ENCODE peak calls at places on chromosomes 3 and 15, in five cellular contexts. One of them, this sample, is unnamed.

GRCh38 chr15:68603951-68604350 is 25.2 kb downstream of the CORO2B start:
- DNase-seq in GM12892: no peak
- DNase-seq in HepG2: no peak
- DNase-seq in H1: no peak
- DNase-seq in K562: no peak
- DNase-seq in this sample: no peak

GRCh38 chr3:140570602-140571001 is 107.3 kb upstream of the TRIM42 start:
- DNase-seq in GM12892: no peak
- DNase-seq in HepG2: no peak
- DNase-seq in H1: no peak
- DNase-seq in K562: no peak
- DNase-seq in this sample: no peak

GRCh38 chr3:51311055-51311454 is 74.0 kb upstream of the MANF start:
- DNase-seq in GM12892: peak; percentile 11
- DNase-seq in HepG2: peak; percentile 28
- DNase-seq in H1: no peak
- DNase-seq in K562: peak; percentile 11
- DNase-seq in this sample: peak; percentile 15

GRCh38 chr15:22989576-22990477 is 9.7 kb upstream of the CYFIP1 start:
- DNase-seq in GM12892: no peak
- DNase-seq in HepG2: no peak
- DNase-seq in H1: no peak
- DNase-seq in K562: no peak
- DNase-seq in this sample: no peak

GRCh38 chr15:100873029-100873677 is 6.5 kb upstream of the ALDH1A3 start:
- DNase-seq in GM12892: peak; percentile 34
- DNase-seq in HepG2: peak; percentile 70
- DNase-seq in H1: peak; percentile 74
- DNase-seq in K562: peak; percentile 62
- DNase-seq in this sample: peak; percentile 48

GRCh38 chr15:68311859-68312557 is 34.5 kb downstream of the FEM1B start:
- DNase-seq in GM12892: no peak
- DNase-seq in HepG2: no peak
- DNase-seq in H1: peak; percentile 33
- DNase-seq in K562: no peak
- DNase-seq in this sample: no peak

GRCh38 chr15:45199136-45199810 is 11.5 kb upstream of the SHF start:
- DNase-seq in GM12892: no peak
- DNase-seq in HepG2: peak; percentile 15
- DNase-seq in H1: no peak
- DNase-seq in K562: no peak
- DNase-seq in this sample: no peak

GRCh38 chr3:172751188-172751571 is 654 bp downstream of the ECT2 start:
- DNase-seq in GM12892: peak; percentile 6
- DNase-seq in HepG2: no peak
- DNase-seq in H1: no peak
- DNase-seq in K562: peak; percentile 21
- DNase-seq in this sample: no peak

GRCh38 chr15:59587085-59587826 is 24.3 kb upstream of the GCNT3 start:
- DNase-seq in GM12892: no peak
- DNase-seq in HepG2: no peak
- DNase-seq in H1: no peak
- DNase-seq in K562: no peak
- DNase-seq in this sample: no peak

GRCh38 chr3:67976683-67977082 is 322.3 kb upstream of the SUCLG2 start:
- DNase-seq in GM12892: no peak
- DNase-seq in HepG2: no peak
- DNase-seq in H1: no peak
- DNase-seq in K562: no peak
- DNase-seq in this sample: no peak

GRCh38 chr3:55482496-55483195 is 4.5 kb downstream of the WNT5A start:
- DNase-seq in GM12892: no peak
- DNase-seq in HepG2: no peak
- DNase-seq in H1: peak; percentile 76
- DNase-seq in K562: no peak
- DNase-seq in this sample: no peak

GRCh38 chr15:41894791-41895463 is 1.1 kb upstream of the SPTBN5 start:
- DNase-seq in GM12892: peak; percentile 95
- DNase-seq in HepG2: peak; percentile 35
- DNase-seq in H1: peak; percentile 57
- DNase-seq in K562: peak; percentile 71
- DNase-seq in this sample: peak; percentile 92

GRCh38 chr3:73781536-73781935 is 156.8 kb upstream of the PDZRN3 start:
- DNase-seq in GM12892: no peak
- DNase-seq in HepG2: no peak
- DNase-seq in H1: no peak
- DNase-seq in K562: no peak
- DNase-seq in this sample: no peak

GRCh38 chr15:39624806-39625205 is 43.9 kb downstream of the THBS1 start:
- DNase-seq in GM12892: no peak
- DNase-seq in HepG2: peak; percentile 50
- DNase-seq in H1: no peak
- DNase-seq in K562: no peak
- DNase-seq in this sample: no peak

GRCh38 chr15:61951949-61952348 is 108.3 kb downstream of the VPS13C start:
- DNase-seq in GM12892: no peak
- DNase-seq in HepG2: no peak
- DNase-seq in H1: no peak
- DNase-seq in K562: no peak
- DNase-seq in this sample: no peak

GRCh38 chr15:88647362-88648105 is 8.7 kb downstream of the ISG20 start:
- DNase-seq in GM12892: no peak
- DNase-seq in HepG2: no peak
- DNase-seq in H1: peak; percentile 40
- DNase-seq in K562: no peak
- DNase-seq in this sample: no peak

GRCh38 chr3:125186261-125186770 is 26.2 kb downstream of the SLC12A8 start:
- DNase-seq in GM12892: no peak
- DNase-seq in HepG2: no peak
- DNase-seq in H1: peak; percentile 30
- DNase-seq in K562: no peak
- DNase-seq in this sample: no peak
- TF ChIP-seq TAF1 in GM12892: no peak
- TF ChIP-seq TAF1 in HepG2: no peak
- TF ChIP-seq TAF1 in H1: no peak
- TF ChIP-seq TAF1 in K562: no peak
- TF ChIP-seq TAF1 in this sample: no peak

GRCh38 chr3:196694941-196695848 is 16.9 kb downstream of the CEP19 start:
- DNase-seq in GM12892: no peak
- DNase-seq in HepG2: no peak
- DNase-seq in H1: no peak
- DNase-seq in K562: no peak
- DNase-seq in this sample: no peak

GRCh38 chr3:196695849-196696226 is 16.2 kb downstream of the CEP19 start:
- DNase-seq in GM12892: no peak
- DNase-seq in HepG2: no peak
- DNase-seq in H1: no peak
- DNase-seq in K562: no peak
- DNase-seq in this sample: no peak

GRCh38 chr3:196697270-196697669 is 14.8 kb downstream of the CEP19 start:
- DNase-seq in GM12892: no peak
- DNase-seq in HepG2: no peak
- DNase-seq in H1: no peak
- DNase-seq in K562: no peak
- DNase-seq in this sample: no peak

GRCh38 chr3:196689941-196690660 is 21.9 kb downstream of the CEP19 start:
- DNase-seq in GM12892: no peak
- DNase-seq in HepG2: no peak
- DNase-seq in H1: no peak
- DNase-seq in K562: no peak
- DNase-seq in this sample: no peak

GRCh38 chr3:196694202-196694638 is 17.8 kb downstream of the CEP19 start:
- DNase-seq in GM12892: no peak
- DNase-seq in HepG2: no peak
- DNase-seq in H1: no peak
- DNase-seq in K562: no peak
- DNase-seq in this sample: no peak
- TF ChIP-seq TAF1 in GM12892: no peak
- TF ChIP-seq TAF1 in HepG2: no peak
- TF ChIP-seq TAF1 in H1: no peak
- TF ChIP-seq TAF1 in K562: no peak
- TF ChIP-seq TAF1 in this sample: no peak

GRCh38 chr15:73947651-73948050 is 21.4 kb downstream of the LOXL1 start:
- DNase-seq in GM12892: no peak
- DNase-seq in HepG2: no peak
- DNase-seq in H1: no peak
- DNase-seq in K562: no peak
- DNase-seq in this sample: no peak
- TF ChIP-seq TAF1 in GM12892: no peak
- TF ChIP-seq TAF1 in HepG2: no peak
- TF ChIP-seq TAF1 in H1: no peak
- TF ChIP-seq TAF1 in K562: no peak
- TF ChIP-seq TAF1 in this sample: no peak

GRCh38 chr15:63223463-63223862 is 34.1 kb downstream of the RAB8B start:
- DNase-seq in GM12892: no peak
- DNase-seq in HepG2: no peak
- DNase-seq in H1: no peak
- DNase-seq in K562: no peak
- DNase-seq in this sample: no peak
- TF ChIP-seq TAF1 in GM12892: no peak
- TF ChIP-seq TAF1 in HepG2: no peak
- TF ChIP-seq TAF1 in H1: no peak
- TF ChIP-seq TAF1 in K562: no peak
- TF ChIP-seq TAF1 in this sample: no peak

GRCh38 chr15:81895723-81896122 is 150.1 kb downstream of the MEX3B start:
- DNase-seq in GM12892: no peak
- DNase-seq in HepG2: no peak
- DNase-seq in H1: no peak
- DNase-seq in K562: no peak
- DNase-seq in this sample: no peak
- TF ChIP-seq TAF1 in GM12892: no peak
- TF ChIP-seq TAF1 in HepG2: no peak
- TF ChIP-seq TAF1 in H1: no peak
- TF ChIP-seq TAF1 in K562: no peak
- TF ChIP-seq TAF1 in this sample: no peak

DNA sequence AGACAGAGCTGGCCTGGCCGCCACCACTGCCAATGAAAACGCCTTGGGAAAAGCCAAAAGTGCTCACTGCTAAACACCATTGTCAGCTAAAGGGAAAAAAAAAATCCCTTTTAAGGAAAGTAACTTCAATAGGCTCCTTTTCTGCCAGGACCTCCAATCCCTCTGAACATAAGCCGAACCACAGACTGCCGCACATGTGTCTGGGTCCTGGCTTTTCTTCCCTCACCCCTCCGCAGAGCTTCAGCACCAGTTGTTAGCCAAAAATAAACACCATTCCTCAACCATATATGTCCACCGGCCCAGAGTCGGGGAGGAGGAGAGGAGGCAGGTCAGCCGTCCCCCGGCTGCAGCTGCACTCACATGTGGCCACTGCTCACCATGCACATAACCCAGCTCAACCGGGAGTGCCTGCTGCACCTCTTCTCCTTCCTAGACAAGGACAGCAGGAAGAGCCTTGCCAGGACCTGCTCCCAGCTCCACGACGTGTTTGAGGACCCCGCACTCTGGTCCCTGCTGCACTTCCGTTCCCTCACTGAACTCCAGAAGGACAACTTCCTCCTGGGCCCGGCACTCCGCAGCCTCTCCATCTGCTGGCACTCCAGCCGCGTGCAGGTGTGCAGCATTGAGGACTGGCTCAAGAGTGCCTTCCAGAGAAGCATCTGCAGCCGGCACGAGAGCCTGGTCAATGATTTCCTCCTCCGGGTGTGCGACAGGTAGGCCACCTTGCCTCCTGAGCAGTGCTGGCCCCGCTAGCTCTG is at the start of gene FBXL22:
- DNase-seq in GM12892: no peak
- DNase-seq in HepG2: no peak
- DNase-seq in H1: no peak
- DNase-seq in K562: no peak
- DNase-seq in this sample: no peak
- TF ChIP-seq TAF1 in GM12892: no peak
- TF ChIP-seq TAF1 in HepG2: no peak
- TF ChIP-seq TAF1 in H1: no peak
- TF ChIP-seq TAF1 in K562: no peak
- TF ChIP-seq TAF1 in this sample: no peak

DNA sequence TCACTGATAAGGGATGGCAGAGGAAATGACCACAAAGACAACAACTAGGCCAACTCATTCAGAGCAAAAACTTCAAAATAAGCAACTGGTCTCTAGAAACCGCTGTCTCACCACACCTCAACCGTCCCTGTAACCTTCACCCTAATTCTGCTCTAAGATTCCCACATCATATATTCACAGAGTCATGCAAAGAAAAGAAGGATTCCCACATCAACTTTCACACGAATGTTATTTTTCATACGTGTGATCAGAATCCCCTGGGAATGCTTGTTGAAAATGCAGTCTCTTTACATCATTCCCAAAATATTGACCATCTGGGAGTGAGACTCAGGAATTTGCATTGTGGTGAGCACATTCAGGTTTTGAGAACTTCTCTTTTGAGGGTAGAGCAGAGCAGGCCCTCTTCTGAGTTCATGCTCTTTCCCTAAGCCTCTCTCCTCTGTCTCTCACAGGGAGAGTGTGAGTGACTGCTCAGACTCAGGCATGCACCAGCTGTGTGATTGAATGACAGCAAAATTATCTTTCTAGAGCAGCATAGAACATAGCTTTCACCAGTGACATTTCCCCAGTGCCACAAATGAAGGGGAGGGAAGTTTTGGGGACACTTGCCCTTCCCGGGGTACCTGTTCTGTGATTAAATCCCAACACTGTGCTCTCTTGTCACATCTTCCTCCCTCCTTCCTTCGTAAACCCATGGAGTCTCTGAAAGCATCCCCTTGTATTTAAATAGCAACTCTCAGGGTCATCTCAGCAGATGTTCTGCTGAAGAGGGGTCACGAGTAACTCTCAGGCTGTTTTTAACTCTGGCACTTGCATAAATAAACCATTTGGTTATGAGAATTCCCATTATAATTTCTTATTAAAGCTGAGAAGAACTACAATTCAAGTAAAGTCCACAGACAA is 170.9 kb downstream of the PLCL2 start:
- DNase-seq in GM12892: no peak
- DNase-seq in HepG2: no peak
- DNase-seq in H1: no peak
- DNase-seq in K562: no peak
- DNase-seq in this sample: no peak
- TF ChIP-seq TAF1 in GM12892: no peak
- TF ChIP-seq TAF1 in HepG2: no peak
- TF ChIP-seq TAF1 in H1: no peak
- TF ChIP-seq TAF1 in K562: no peak
- TF ChIP-seq TAF1 in this sample: no peak